ENCODE peak calls at places on chromosomes 7 and 10, in four cellular contexts. T is CD8-positive, alpha-beta memory T cell; A is NCI-H1436; X is EH. K is an unnamed sample.

GRCh38 chr7:424961-425793 is 94.5 kb downstream of the PDGFA start:
- DNase-seq in T (no peak), A (no peak), X (no peak), K (no peak)

GRCh38 chr10:122294006-122294405 is 22.9 kb downstream of the BTBD16 start:
- DNase-seq in T (no peak), A (no peak), X (peak), K (no peak)

GRCh38 chr10:89115876-89116627 is 91.1 kb downstream of the CH25H start:
- DNase-seq in T (no peak), A (no peak), X (peak), K (no peak)

GRCh38 chr7:116193329-116194087 is 16.8 kb upstream of the TES start:
- DNase-seq in T (no peak), A (no peak), X (no peak), K (no peak)

GRCh38 chr7:23074443-23075244 is 30.9 kb upstream of the KLHL7 start:
- DNase-seq in T (no peak), A (no peak), X (peak), K (no peak)

GRCh38 chr7:33727415-33727814 is 177.9 kb upstream of the BMPER start:
- DNase-seq in T (no peak), A (no peak), X (no peak), K (peak)

GRCh38 chr7:112282476-112283188 is 76.1 kb downstream of the ZNF277 start:
- DNase-seq in T (no peak), A (no peak), X (no peak), K (no peak)

GRCh38 chr10:33421789-33422188 is 87.3 kb upstream of the NRP1 start:
- DNase-seq in T (no peak), A (no peak), X (peak), K (no peak)

GRCh38 chr7:66549466-66549865 is 79.2 kb upstream of the KCTD7 start:
- DNase-seq in T (no peak), A (no peak), X (no peak), K (no peak)

GRCh38 chr10:129870926-129871660 is 93.0 kb downstream of the EBF3 start:
- DNase-seq in T (no peak), A (peak), X (no peak), K (no peak)

GRCh38 chr10:69172241-69172998 is 7.6 kb upstream of the SUPV3L1 start:
- DNase-seq in T (no peak), A (no peak), X (peak), K (no peak)

GRCh38 chr10:112689327-112689726 is 242.3 kb downstream of the VTI1A start:
- DNase-seq in T (no peak), A (peak), X (peak), K (no peak)

GRCh38 chr10:78513986-78514385 is 480.3 kb downstream of the RPS24 start:
- DNase-seq in T (no peak), A (no peak), X (no peak), K (no peak)

K was measured in Karpas-422.